ENCODE peak calls at places on chromosomes 11 and 22, in nine cellular contexts. Z is T-helper 22 cell; V is LHCN-M2; J is NCI-H526; K is colonic mucosa; U is NCI-H1092 treated with DMSO at 0.1 percent for 48 hours; Y is stimulated activated effector memory CD8-positive, alpha-beta T cell treated with anti-CD3 and anti-CD28 coated beads, Interleukin-12 subunit alpha, Interleukin-12 subunit beta, amount 100 ng/mL, for 72 hours; B is AG04449; H is psoas muscle. S is an unnamed sample.
A peak's percentile ranks its signal among the peaks of the same experiment; 100 is the strongest.

GRCh38 chr11:83275888-83276641 is 10.1 kb downstream of the CCDC90B start:
- DNase-seq in J (no peak), Y (no peak), V (no peak), B (no peak), Z (no peak), U (no peak), K (no peak), H (no peak), S (no peak)

GRCh38 chr11:57474751-57475115 is 14.4 kb downstream of the RTN4RL2 start:
- DNase-seq in U (no peak), Z (no peak), K (no peak), J (no peak), H (no peak), B (no peak), V (no peak), Y (no peak), S (no peak)

GRCh38 chr22:42294034-42294985 is 23.9 kb upstream of the TCF20 start:
- DNase-seq in J (peak; percentile 31), V (peak; percentile 35), K (peak; percentile 77), Y (no peak), B (no peak), H (no peak), Z (no peak), U (peak; percentile 37), S (no peak)

GRCh38 chr11:45625611-45626010 is 39.8 kb downstream of the CHST1 start:
- DNase-seq in J (no peak), Y (no peak), V (no peak), B (no peak), K (no peak), U (no peak), H (no peak), Z (no peak), S (no peak)

GRCh38 chr11:70090989-70091388 is 12.9 kb downstream of the ANO1 start:
- DNase-seq in V (no peak), K (no peak), Z (no peak), H (peak; percentile 47), U (peak; percentile 90), B (no peak), Y (no peak), J (peak; percentile 46), S (no peak)

GRCh38 chr22:46815559-46815895 is 53.1 kb downstream of the TBC1D22A start:
- DNase-seq in Y (no peak), U (no peak), V (no peak), K (no peak), B (no peak), Z (no peak), H (no peak), J (no peak), S (no peak)

GRCh38 chr11:13140873-13141655 is 131.9 kb downstream of the RASSF10 start:
- DNase-seq in U (no peak), K (peak; percentile 34), B (no peak), H (no peak), Y (no peak), Z (no peak), J (peak; percentile 67), V (no peak), S (no peak)

GRCh38 chr11:82003024-82003423 is 730.6 kb downstream of the FAM181B start:
- DNase-seq in H (no peak), Z (no peak), J (no peak), V (no peak), B (no peak), Y (no peak), K (no peak), U (no peak), S (no peak)

GRCh38 chr11:67289651-67290479 is 762 bp downstream of the ANKRD13D start:
- DNase-seq in H (peak; percentile 40), J (no peak), Y (no peak), Z (no peak), V (no peak), B (no peak), K (no peak), U (peak; percentile 30), S (no peak)

GRCh38 chr11:21567628-21568290 is 625.1 kb upstream of the ANO5 start:
- DNase-seq in B (no peak), Y (no peak), Z (no peak), K (no peak), U (no peak), V (no peak), J (peak; percentile 73), H (no peak), S (no peak)

GRCh38 chr11:116782728-116783127 is 5.1 kb downstream of the ZPR1 start:
- DNase-seq in V (peak; percentile 65), U (no peak), B (no peak), K (no peak), H (no peak), Y (no peak), J (no peak), Z (no peak), S (no peak)

GRCh38 chr22:30116362-30117117 is 36.3 kb downstream of the HORMAD2 start:
- DNase-seq in U (no peak), K (no peak), V (peak; percentile 72), J (no peak), Z (no peak), B (peak; percentile 31), Y (no peak), H (no peak), S (no peak)

S was measured in left lobe of liver.